ENCODE peak calls at places on chromosome 16, in ten cellular contexts. F is tibial nerve; T is nephron progenitor cell; G is breast epithelium; B is fibroblast of lung; I is erythroblast; S is CD8-positive, alpha-beta memory T cell; P is amniotic stem cell; D is RPMI7951; E is hippocampal formation. A is an unnamed sample.

GRCh38 chr16:4381072-4381934 is 9.7 kb downstream of the VASN start:
- DNase-seq in F (no peak), T (no peak), G (peak), B (no peak), I (no peak), S (peak), P (no peak), D (no peak), E (peak), A (no peak)

GRCh38 chr16:17369441-17369951 is 101.3 kb downstream of the XYLT1 start:
- DNase-seq in F (no peak), T (no peak), G (peak), B (no peak), I (no peak), S (peak), P (no peak), D (peak), E (peak), A (peak)

GRCh38 chr16:85903576-85903975 is 4.6 kb downstream of the IRF8 start:
- DNase-seq in F (no peak), T (no peak), G (no peak), B (no peak), I (no peak), S (peak), P (no peak), D (no peak), E (no peak), A (no peak)

GRCh38 chr16:70428178-70428998 is 10.5 kb downstream of the ST3GAL2 start:
- DNase-seq in F (peak), T (peak), G (peak), B (peak), I (peak), S (no peak), P (peak), D (peak), E (peak), A (no peak)

GRCh38 chr16:12455287-12455798 is 348.3 kb downstream of the CPPED1 start:
- DNase-seq in F (no peak), T (peak), G (no peak), B (peak), I (peak), S (peak), P (peak), D (peak), E (peak), A (no peak)

GRCh38 chr16:83849434-83849833 is 41.7 kb downstream of the HSBP1 start:
- DNase-seq in F (no peak), T (no peak), G (no peak), B (no peak), I (no peak), S (no peak), P (no peak), D (no peak), E (no peak), A (no peak)

GRCh38 chr16:64626771-64627170 is 495.1 kb downstream of the CDH11 start:
- DNase-seq in F (no peak), T (no peak), G (no peak), B (peak), I (no peak), S (no peak), P (no peak), D (no peak), E (no peak), A (no peak)

GRCh38 chr16:30473231-30474061 is 904 bp downstream of the ITGAL start:
- DNase-seq in F (no peak), T (no peak), G (no peak), B (no peak), I (no peak), S (peak), P (no peak), D (no peak), E (no peak), A (peak)

GRCh38 chr16:27495191-27495590 is 54.5 kb downstream of the GTF3C1 start:
- DNase-seq in F (peak), T (no peak), G (no peak), B (peak), I (no peak), S (no peak), P (no peak), D (no peak), E (no peak), A (no peak)

GRCh38 chr16:27317738-27318398 is 4.1 kb downstream of the IL4R start:
- DNase-seq in F (no peak), T (no peak), G (peak), B (no peak), I (no peak), S (peak), P (no peak), D (no peak), E (no peak), A (no peak)

GRCh38 chr16:83554096-83554495 is 253.7 kb upstream of the HSBP1 start:
- DNase-seq in F (no peak), T (no peak), G (no peak), B (no peak), I (no peak), S (no peak), P (no peak), D (peak), E (no peak), A (no peak)

GRCh38 chr16:53668869-53669268 is 34.8 kb downstream of the RPGRIP1L start:
- DNase-seq in F (no peak), T (no peak), G (no peak), B (no peak), I (peak), S (no peak), P (no peak), D (no peak), E (no peak), A (no peak)

GRCh38 chr16:74025-74424 is 1.6 kb upstream of the RHBDF1 start:
- DNase-seq in F (no peak), T (no peak), G (no peak), B (no peak), I (no peak), S (no peak), P (no peak), D (no peak), E (no peak), A (no peak)

GRCh38 chr16:71737501-71737900 is 13.0 kb upstream of the PHLPP2 start:
- DNase-seq in F (no peak), T (no peak), G (no peak), B (no peak), I (no peak), S (no peak), P (no peak), D (no peak), E (no peak), A (no peak)

GRCh38 chr16:17101646-17102045 is 369.1 kb downstream of the XYLT1 start:
- DNase-seq in F (no peak), T (no peak), G (no peak), B (peak), I (peak), S (no peak), P (no peak), D (no peak), E (no peak), A (no peak)

GRCh38 chr16:11140867-11141266 is 115.1 kb downstream of the SOCS1 start:
- DNase-seq in F (no peak), T (no peak), G (no peak), B (no peak), I (no peak), S (no peak), P (no peak), D (no peak), E (no peak), A (no peak)

GRCh38 chr16:74603848-74604247 is 3.1 kb downstream of the GLG1 start:
- DNase-seq in F (no peak), T (no peak), G (no peak), B (peak), I (no peak), S (no peak), P (no peak), D (peak), E (no peak), A (no peak)

GRCh38 chr16:86899757-86900156 is 321.4 kb downstream of the FOXL1 start:
- DNase-seq in F (no peak), T (no peak), G (no peak), B (peak), I (no peak), S (no peak), P (peak), D (no peak), E (no peak), A (no peak)

GRCh38 chr16:21708533-21709115 is 44.9 kb downstream of the OTOA start:
- DNase-seq in F (peak), T (peak), G (peak), B (peak), I (peak), S (peak), P (peak), D (peak), E (peak), A (peak)

GRCh38 chr16:27767081-27767480 is 217.1 kb downstream of the KATNIP start:
- DNase-seq in F (no peak), T (no peak), G (no peak), B (no peak), I (no peak), S (no peak), P (no peak), D (no peak), E (no peak), A (no peak)

GRCh38 chr16:72876221-72876620 is 171.7 kb downstream of the ZFHX3 start:
- DNase-seq in F (peak), T (no peak), G (no peak), B (peak), I (no peak), S (no peak), P (peak), D (peak), E (peak), A (no peak)

GRCh38 chr16:70573451-70574121 is 50.0 kb downstream of the SF3B3 start:
- DNase-seq in F (no peak), T (no peak), G (no peak), B (peak), I (no peak), S (no peak), P (no peak), D (peak), E (no peak), A (no peak)

GRCh38 chr16:9969580-9969979 is 212.6 kb downstream of the GRIN2A start:
- DNase-seq in F (no peak), T (no peak), G (no peak), B (no peak), I (no peak), S (no peak), P (no peak), D (no peak), E (no peak), A (no peak)